ENCODE peak calls at places on chromosomes 11 and 22, in six cellular contexts. T is suprapubic skin, A is HCT116, U is fibroblast of mammary gland, N is pancreas, D is epithelial cell of proximal tubule. Z is an unnamed sample.

GRCh38 chr11:71247551-71248250 is 4.7 kb downstream of the SHANK2 start:
- DNase-seq in T (peak), A (no peak), U (no peak), N (no peak), D (no peak), Z (no peak)

GRCh38 chr11:122746050-122746478 is 90.5 kb downstream of the UBASH3B start:
- DNase-seq in T (no peak), A (no peak), U (no peak), N (no peak), D (no peak), Z (no peak)

GRCh38 chr11:1547467-1548098 is 24.5 kb downstream of the DUSP8 start:
- DNase-seq in T (no peak), A (no peak), U (no peak), N (peak), D (no peak), Z (no peak)

GRCh38 chr11:106379712-106380111 is 302.2 kb downstream of the AASDHPPT start:
- DNase-seq in T (no peak), A (no peak), U (no peak), N (no peak), D (no peak), Z (no peak)

GRCh38 chr11:46675288-46675851 is 25.0 kb downstream of the ARHGAP1 start:
- DNase-seq in T (peak), A (no peak), U (peak), N (peak), D (peak), Z (peak)

GRCh38 chr11:122850076-122850631 is 11.9 kb downstream of the CRTAM start:
- DNase-seq in T (no peak), A (no peak), U (peak), N (no peak), D (no peak), Z (peak)

GRCh38 chr11:113334183-113334582 is 19.8 kb downstream of the TTC12 start:
- DNase-seq in T (no peak), A (no peak), U (no peak), N (no peak), D (no peak), Z (no peak)

GRCh38 chr11:85806876-85807275 is 4.1 kb downstream of the SYTL2 start:
- DNase-seq in T (no peak), A (no peak), U (no peak), N (no peak), D (no peak), Z (no peak)

GRCh38 chr11:10909141-10909883 is 51.5 kb upstream of the ZBED5 start:
- DNase-seq in T (no peak), A (no peak), U (peak), N (no peak), D (no peak), Z (no peak)

GRCh38 chr11:71098776-71099175 is 153.6 kb downstream of the SHANK2 start:
- DNase-seq in T (no peak), A (no peak), U (no peak), N (no peak), D (no peak), Z (no peak)

GRCh38 chr22:46064236-46064965 is 85.9 kb upstream of the PPARA start:
- DNase-seq in T (peak), A (no peak), U (peak), N (peak), D (no peak), Z (peak)

GRCh38 chr11:60281482-60281881 is 1.0 kb downstream of the MS4A4A start:
- DNase-seq in T (no peak), A (no peak), U (no peak), N (no peak), D (no peak), Z (no peak)

GRCh38 chr11:113176971-113177370 is 137.4 kb upstream of the TTC12 start:
- DNase-seq in T (no peak), A (no peak), U (peak), N (no peak), D (peak), Z (peak)

GRCh38 chr11:117480221-117480620 is 152.6 kb downstream of the CEP164 start:
- DNase-seq in T (no peak), A (no peak), U (no peak), N (no peak), D (no peak), Z (no peak)
- H3K4me3 ChIP-seq in T (no peak), A (no peak), U (no peak), N (no peak), D (no peak), Z (no peak)

DNA sequence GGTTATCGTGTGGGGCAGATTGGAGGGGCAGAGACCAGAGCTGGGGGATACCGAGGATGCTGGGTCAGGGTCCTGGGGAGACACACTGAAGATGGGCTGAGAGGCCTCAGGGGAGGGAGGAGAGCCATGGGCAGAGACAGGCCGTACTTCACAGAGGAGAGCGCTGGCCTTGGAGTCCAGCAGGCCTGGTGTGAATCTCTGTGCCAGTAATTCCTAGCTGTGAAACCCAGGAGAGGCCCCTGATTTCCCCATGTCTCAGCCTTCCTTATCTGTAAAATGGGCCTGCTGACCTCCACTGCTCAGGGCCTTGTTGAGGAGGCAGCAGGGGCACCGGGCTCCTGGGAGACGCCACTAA is 23.4 kb downstream of the CACNA1I start:
- DNase-seq in T (no peak), A (no peak), U (no peak), N (no peak), D (no peak), Z (no peak)
- TF ChIP-seq CTCF in T (no peak), A (no peak), U (no peak), N (no peak), D (no peak), Z (no peak)

DNA sequence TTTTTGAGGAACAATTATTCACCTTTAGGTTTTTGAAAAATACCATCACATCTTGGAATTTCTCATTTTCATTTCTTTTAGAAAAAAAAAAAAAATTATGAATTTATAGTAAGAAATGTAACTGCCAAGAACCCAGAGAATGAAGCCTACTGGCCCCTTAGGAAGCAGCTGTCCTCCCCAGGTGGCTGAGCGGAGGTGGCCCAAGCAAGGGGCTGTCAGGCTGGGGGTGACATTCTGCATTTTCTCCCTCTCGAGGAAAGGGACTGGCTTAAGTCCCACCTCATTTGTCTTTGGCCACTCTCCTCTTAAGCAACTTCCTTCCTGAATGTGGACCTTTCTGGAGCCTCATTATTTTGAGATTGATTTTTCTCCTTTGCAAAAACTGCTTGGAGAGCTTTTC is 111.9 kb downstream of the MORC2 start:
- DNase-seq in T (peak), A (no peak), U (no peak), N (no peak), D (no peak), Z (no peak)
- H3K4me3 ChIP-seq in T (no peak), A (no peak), U (no peak), N (no peak), D (no peak), Z (no peak)

GRCh38 chr22:33796494-33796893 is 123.8 kb downstream of the LARGE1 start:
- DNase-seq in T (no peak), A (no peak), U (no peak), N (no peak), D (no peak), Z (no peak)
- TF ChIP-seq CTCF in T (no peak), A (no peak), U (no peak), N (no peak), D (peak), Z (no peak)

Z was measured in fibroblast of villous mesenchyme.